ENCODE peak calls at places on chromosomes 5 and 9, in ten cellular contexts. E is lower leg skin; R is tibial artery; H is hippocampal formation; O is ACHN; M is BJ; P is IMR-90; L is spleen; X is EH; Y is CD4-positive, alpha-beta T cell. F is an unnamed sample.
A peak's percentile ranks its signal among the peaks of the same experiment; 100 is the strongest.

GRCh38 chr9:95477441-95477840 is 39.3 kb downstream of the PTCH1 start:
- DNase-seq in E (no peak), R (no peak), H (peak; percentile 80), O (no peak), M (no peak), P (no peak), L (no peak), X (no peak), Y (no peak), F (no peak)

GRCh38 chr9:17318821-17319320 is 184.0 kb downstream of the CNTLN start:
- DNase-seq in E (no peak), R (no peak), H (no peak), O (no peak), M (no peak), P (peak; percentile 27), L (no peak), X (peak; percentile 37), Y (no peak), F (no peak)

GRCh38 chr5:68848086-68848485 is 245.7 kb upstream of the SLC30A5 start:
- DNase-seq in E (no peak), R (no peak), H (no peak), O (no peak), M (peak; percentile 27), P (no peak), L (no peak), X (peak; percentile 73), Y (no peak), F (no peak)

GRCh38 chr9:121271368-121272351 is 3.7 kb downstream of the GSN start:
- DNase-seq in E (peak; percentile 60), R (peak; percentile 80), H (peak; percentile 46), O (no peak), M (peak; percentile 76), P (peak; percentile 87), L (peak; percentile 84), X (peak; percentile 94), Y (no peak), F (no peak)

GRCh38 chr5:155665371-155665770 is 651.8 kb downstream of the KIF4B start:
- DNase-seq in E (no peak), R (no peak), H (no peak), O (no peak), M (no peak), P (no peak), L (no peak), X (no peak), Y (no peak), F (no peak)

GRCh38 chr9:129617167-129617566 is 3.7 kb downstream of the C9orf50 start:
- DNase-seq in E (no peak), R (no peak), H (no peak), O (peak; percentile 60), M (no peak), P (peak; percentile 86), L (no peak), X (peak; percentile 89), Y (no peak), F (no peak)

GRCh38 chr5:35246928-35247644 is 16.8 kb upstream of the PRLR start:
- DNase-seq in E (no peak), R (peak; percentile 86), H (peak; percentile 39), O (no peak), M (no peak), P (no peak), L (no peak), X (no peak), Y (no peak), F (no peak)

GRCh38 chr5:179668404-179668803 is 12.4 kb downstream of the CBY3 start:
- DNase-seq in E (no peak), R (no peak), H (no peak), O (no peak), M (peak; percentile 4), P (peak; percentile 54), L (no peak), X (peak; percentile 73), Y (peak; percentile 28), F (no peak)

GRCh38 chr9:131609116-131609830 is 64.0 kb downstream of the PRRT1B start:
- DNase-seq in E (peak; percentile 49), R (no peak), H (peak; percentile 28), O (peak; percentile 75), M (no peak), P (peak; percentile 74), L (no peak), X (peak; percentile 84), Y (no peak), F (no peak)

GRCh38 chr9:27425827-27426716 is 98.0 kb upstream of the IFNK start:
- DNase-seq in E (no peak), R (no peak), H (no peak), O (no peak), M (no peak), P (no peak), L (peak; percentile 49), X (no peak), Y (no peak), F (no peak)

GRCh38 chr9:87500894-87501656 is 3.4 kb downstream of the DAPK1 start:
- DNase-seq in E (no peak), R (no peak), H (no peak), O (no peak), M (no peak), P (no peak), L (no peak), X (no peak), Y (no peak), F (no peak)

GRCh38 chr5:37662789-37663475 is 176.9 kb downstream of the GDNF start:
- DNase-seq in E (no peak), R (no peak), H (no peak), O (no peak), M (no peak), P (no peak), L (no peak), X (no peak), Y (no peak), F (no peak)

GRCh38 chr9:120336021-120336752 is 243.8 kb downstream of the CDK5RAP2 start:
- DNase-seq in E (no peak), R (no peak), H (no peak), O (no peak), M (no peak), P (peak; percentile 7), L (no peak), X (no peak), Y (no peak), F (no peak)

GRCh38 chr5:54254482-54255198 is 55.7 kb downstream of the ARL15 start:
- DNase-seq in E (no peak), R (no peak), H (no peak), O (peak; percentile 13), M (no peak), P (no peak), L (no peak), X (peak; percentile 27), Y (no peak), F (no peak)

GRCh38 chr5:31598640-31599611 is 40.0 kb upstream of the PDZD2 start:
- DNase-seq in E (no peak), R (no peak), H (no peak), O (no peak), M (no peak), P (no peak), L (no peak), X (no peak), Y (no peak), F (no peak)

GRCh38 chr5:39108987-39109386 is 34.8 kb upstream of the RICTOR start:
- DNase-seq in E (no peak), R (no peak), H (peak; percentile 54), O (no peak), M (no peak), P (no peak), L (no peak), X (no peak), Y (no peak), F (no peak)

F was measured in naive thymus-derived CD8-positive, alpha-beta T cell.